ENCODE peak calls at places on chromosomes 12 and 14, in eight cellular contexts. One of them, this sample, is unnamed.

GRCh38 chr12:131918311-131919050 is 10.6 kb upstream of the PUS1 start:
- DNase-seq in lower lobe of right lung: no peak
- DNase-seq in GM12878: no peak
- DNase-seq in mesothelial cell of epicardium: no peak
- DNase-seq in choroid plexus epithelial cell: no peak
- DNase-seq in CD4-positive, alpha-beta T cell: no peak
- DNase-seq in type B pancreatic cell: no peak
- DNase-seq in nephron progenitor cell: no peak
- DNase-seq in this sample: no peak

GRCh38 chr12:46187023-46187422 is 81.8 kb downstream of the SLC38A1 start:
- DNase-seq in lower lobe of right lung: no peak
- DNase-seq in GM12878: no peak
- DNase-seq in mesothelial cell of epicardium: no peak
- DNase-seq in choroid plexus epithelial cell: peak
- DNase-seq in CD4-positive, alpha-beta T cell: no peak
- DNase-seq in type B pancreatic cell: no peak
- DNase-seq in nephron progenitor cell: no peak
- DNase-seq in this sample: no peak

GRCh38 chr12:109069307-109070231 is 17.2 kb downstream of the USP30 start:
- DNase-seq in lower lobe of right lung: no peak
- DNase-seq in GM12878: no peak
- DNase-seq in mesothelial cell of epicardium: no peak
- DNase-seq in choroid plexus epithelial cell: no peak
- DNase-seq in CD4-positive, alpha-beta T cell: no peak
- DNase-seq in type B pancreatic cell: peak
- DNase-seq in nephron progenitor cell: peak
- DNase-seq in this sample: peak

GRCh38 chr12:464484-465267 is 4.9 kb downstream of the B4GALNT3 start:
- DNase-seq in lower lobe of right lung: no peak
- DNase-seq in GM12878: no peak
- DNase-seq in mesothelial cell of epicardium: no peak
- DNase-seq in choroid plexus epithelial cell: no peak
- DNase-seq in CD4-positive, alpha-beta T cell: no peak
- DNase-seq in type B pancreatic cell: no peak
- DNase-seq in nephron progenitor cell: no peak
- DNase-seq in this sample: no peak

GRCh38 chr14:106094654-106095189 is 568.3 kb downstream of the TMEM121 start:
- DNase-seq in lower lobe of right lung: no peak
- DNase-seq in GM12878: no peak
- DNase-seq in mesothelial cell of epicardium: no peak
- DNase-seq in choroid plexus epithelial cell: no peak
- DNase-seq in CD4-positive, alpha-beta T cell: peak
- DNase-seq in type B pancreatic cell: no peak
- DNase-seq in nephron progenitor cell: peak
- DNase-seq in this sample: no peak

GRCh38 chr12:77087427-77087826 is 22.1 kb upstream of the E2F7 start:
- DNase-seq in lower lobe of right lung: no peak
- DNase-seq in GM12878: no peak
- DNase-seq in mesothelial cell of epicardium: no peak
- DNase-seq in choroid plexus epithelial cell: peak
- DNase-seq in CD4-positive, alpha-beta T cell: no peak
- DNase-seq in type B pancreatic cell: no peak
- DNase-seq in nephron progenitor cell: no peak
- DNase-seq in this sample: no peak

GRCh38 chr14:85565862-85566296 is 35.9 kb downstream of the FLRT2 start:
- DNase-seq in lower lobe of right lung: no peak
- DNase-seq in GM12878: no peak
- DNase-seq in mesothelial cell of epicardium: no peak
- DNase-seq in choroid plexus epithelial cell: peak
- DNase-seq in CD4-positive, alpha-beta T cell: no peak
- DNase-seq in type B pancreatic cell: no peak
- DNase-seq in nephron progenitor cell: no peak
- DNase-seq in this sample: no peak

GRCh38 chr12:101501410-101502045 is 26.4 kb downstream of the SPIC start:
- DNase-seq in lower lobe of right lung: no peak
- DNase-seq in GM12878: no peak
- DNase-seq in mesothelial cell of epicardium: no peak
- DNase-seq in choroid plexus epithelial cell: peak
- DNase-seq in CD4-positive, alpha-beta T cell: no peak
- DNase-seq in type B pancreatic cell: no peak
- DNase-seq in nephron progenitor cell: no peak
- DNase-seq in this sample: no peak

GRCh38 chr14:105148604-105149145 is 19.9 kb downstream of the JAG2 start:
- DNase-seq in lower lobe of right lung: peak
- DNase-seq in GM12878: no peak
- DNase-seq in mesothelial cell of epicardium: no peak
- DNase-seq in choroid plexus epithelial cell: no peak
- DNase-seq in CD4-positive, alpha-beta T cell: no peak
- DNase-seq in type B pancreatic cell: no peak
- DNase-seq in nephron progenitor cell: peak
- DNase-seq in this sample: no peak

DNA sequence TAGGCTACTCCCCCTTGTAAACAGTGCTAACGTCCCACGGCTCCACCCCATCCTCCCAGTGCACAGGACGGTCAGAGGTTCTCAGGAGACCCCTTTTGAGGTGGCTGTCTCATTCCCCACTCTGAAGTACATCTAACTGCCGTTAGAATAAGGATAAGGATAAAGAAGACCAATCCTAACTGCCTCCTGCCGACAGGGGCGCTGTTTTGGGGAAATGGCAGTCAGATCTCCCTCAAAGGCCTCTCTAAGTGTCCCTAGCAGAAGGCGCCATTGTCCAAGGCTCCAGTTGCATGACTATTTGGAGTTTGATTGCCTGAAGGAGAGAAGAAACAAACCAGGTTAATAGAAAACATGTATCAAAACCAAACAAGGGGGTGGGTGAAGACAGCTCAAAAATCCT is 29.1 kb upstream of the KLRB1 start:
- DNase-seq in lower lobe of right lung: no peak
- DNase-seq in GM12878: no peak
- DNase-seq in mesothelial cell of epicardium: no peak
- DNase-seq in choroid plexus epithelial cell: no peak
- DNase-seq in CD4-positive, alpha-beta T cell: no peak
- DNase-seq in type B pancreatic cell: no peak
- DNase-seq in nephron progenitor cell: no peak
- DNase-seq in this sample: peak
- TF ChIP-seq CTCF in lower lobe of right lung: no peak
- TF ChIP-seq CTCF in GM12878: no peak
- TF ChIP-seq CTCF in mesothelial cell of epicardium: no peak
- TF ChIP-seq CTCF in choroid plexus epithelial cell: peak
- TF ChIP-seq CTCF in CD4-positive, alpha-beta T cell: no peak
- TF ChIP-seq CTCF in type B pancreatic cell: no peak
- TF ChIP-seq CTCF in nephron progenitor cell: no peak
- TF ChIP-seq CTCF in this sample: peak

GRCh38 chr12:72267974-72268373 is 4.2 kb upstream of the TRHDE start:
- DNase-seq in lower lobe of right lung: no peak
- DNase-seq in GM12878: no peak
- DNase-seq in mesothelial cell of epicardium: no peak
- DNase-seq in choroid plexus epithelial cell: peak
- DNase-seq in CD4-positive, alpha-beta T cell: no peak
- DNase-seq in type B pancreatic cell: no peak
- DNase-seq in nephron progenitor cell: no peak
- DNase-seq in this sample: peak
- TF ChIP-seq CTCF in lower lobe of right lung: no peak
- TF ChIP-seq CTCF in GM12878: no peak
- TF ChIP-seq CTCF in mesothelial cell of epicardium: no peak
- TF ChIP-seq CTCF in choroid plexus epithelial cell: peak
- TF ChIP-seq CTCF in CD4-positive, alpha-beta T cell: no peak
- TF ChIP-seq CTCF in type B pancreatic cell: peak
- TF ChIP-seq CTCF in nephron progenitor cell: no peak
- TF ChIP-seq CTCF in this sample: peak

GRCh38 chr14:61262082-61262481 is 19.1 kb downstream of the TMEM30B start:
- DNase-seq in lower lobe of right lung: no peak
- DNase-seq in GM12878: no peak
- DNase-seq in mesothelial cell of epicardium: no peak
- DNase-seq in choroid plexus epithelial cell: no peak
- DNase-seq in CD4-positive, alpha-beta T cell: no peak
- DNase-seq in type B pancreatic cell: no peak
- DNase-seq in nephron progenitor cell: no peak
- DNase-seq in this sample: no peak

GRCh38 chr14:61258985-61259384 is 22.2 kb downstream of the TMEM30B start:
- DNase-seq in lower lobe of right lung: no peak
- DNase-seq in GM12878: no peak
- DNase-seq in mesothelial cell of epicardium: no peak
- DNase-seq in choroid plexus epithelial cell: no peak
- DNase-seq in CD4-positive, alpha-beta T cell: no peak
- DNase-seq in type B pancreatic cell: no peak
- DNase-seq in nephron progenitor cell: no peak
- DNase-seq in this sample: no peak

GRCh38 chr14:61264022-61264571 is 17.0 kb downstream of the TMEM30B start:
- DNase-seq in lower lobe of right lung: no peak
- DNase-seq in GM12878: no peak
- DNase-seq in mesothelial cell of epicardium: no peak
- DNase-seq in choroid plexus epithelial cell: no peak
- DNase-seq in CD4-positive, alpha-beta T cell: no peak
- DNase-seq in type B pancreatic cell: no peak
- DNase-seq in nephron progenitor cell: no peak
- DNase-seq in this sample: no peak

GRCh38 chr14:61264699-61265098 is 16.4 kb downstream of the TMEM30B start:
- DNase-seq in lower lobe of right lung: no peak
- DNase-seq in GM12878: no peak
- DNase-seq in mesothelial cell of epicardium: no peak
- DNase-seq in choroid plexus epithelial cell: no peak
- DNase-seq in CD4-positive, alpha-beta T cell: no peak
- DNase-seq in type B pancreatic cell: no peak
- DNase-seq in nephron progenitor cell: peak
- DNase-seq in this sample: no peak

GRCh38 chr14:61260939-61261776 is 20.0 kb downstream of the TMEM30B start:
- DNase-seq in lower lobe of right lung: no peak
- DNase-seq in GM12878: no peak
- DNase-seq in mesothelial cell of epicardium: no peak
- DNase-seq in choroid plexus epithelial cell: peak
- DNase-seq in CD4-positive, alpha-beta T cell: no peak
- DNase-seq in type B pancreatic cell: no peak
- DNase-seq in nephron progenitor cell: no peak
- DNase-seq in this sample: no peak
- TF ChIP-seq CTCF in lower lobe of right lung: no peak
- TF ChIP-seq CTCF in GM12878: no peak
- TF ChIP-seq CTCF in mesothelial cell of epicardium: no peak
- TF ChIP-seq CTCF in choroid plexus epithelial cell: no peak
- TF ChIP-seq CTCF in CD4-positive, alpha-beta T cell: no peak
- TF ChIP-seq CTCF in type B pancreatic cell: no peak
- TF ChIP-seq CTCF in nephron progenitor cell: no peak
- TF ChIP-seq CTCF in this sample: no peak

GRCh38 chr14:24243336-24243836 is 963 bp upstream of the TINF2 start:
- DNase-seq in lower lobe of right lung: no peak
- DNase-seq in GM12878: no peak
- DNase-seq in mesothelial cell of epicardium: no peak
- DNase-seq in choroid plexus epithelial cell: peak
- DNase-seq in CD4-positive, alpha-beta T cell: no peak
- DNase-seq in type B pancreatic cell: no peak
- DNase-seq in nephron progenitor cell: no peak
- DNase-seq in this sample: peak

GRCh38 chr14:24240110-24240918 is 2.1 kb downstream of the TINF2 start:
- DNase-seq in lower lobe of right lung: no peak
- DNase-seq in GM12878: no peak
- DNase-seq in mesothelial cell of epicardium: no peak
- DNase-seq in choroid plexus epithelial cell: no peak
- DNase-seq in CD4-positive, alpha-beta T cell: no peak
- DNase-seq in type B pancreatic cell: no peak
- DNase-seq in nephron progenitor cell: no peak
- DNase-seq in this sample: no peak

GRCh38 chr14:24238527-24239037 is 3.8 kb downstream of the TINF2 start:
- DNase-seq in lower lobe of right lung: no peak
- DNase-seq in GM12878: no peak
- DNase-seq in mesothelial cell of epicardium: no peak
- DNase-seq in choroid plexus epithelial cell: no peak
- DNase-seq in CD4-positive, alpha-beta T cell: no peak
- DNase-seq in type B pancreatic cell: no peak
- DNase-seq in nephron progenitor cell: no peak
- DNase-seq in this sample: no peak

GRCh38 chr14:24238123-24238522 is 4.3 kb downstream of the TINF2 start:
- DNase-seq in lower lobe of right lung: no peak
- DNase-seq in GM12878: no peak
- DNase-seq in mesothelial cell of epicardium: no peak
- DNase-seq in choroid plexus epithelial cell: no peak
- DNase-seq in CD4-positive, alpha-beta T cell: no peak
- DNase-seq in type B pancreatic cell: no peak
- DNase-seq in nephron progenitor cell: no peak
- DNase-seq in this sample: no peak

DNA sequence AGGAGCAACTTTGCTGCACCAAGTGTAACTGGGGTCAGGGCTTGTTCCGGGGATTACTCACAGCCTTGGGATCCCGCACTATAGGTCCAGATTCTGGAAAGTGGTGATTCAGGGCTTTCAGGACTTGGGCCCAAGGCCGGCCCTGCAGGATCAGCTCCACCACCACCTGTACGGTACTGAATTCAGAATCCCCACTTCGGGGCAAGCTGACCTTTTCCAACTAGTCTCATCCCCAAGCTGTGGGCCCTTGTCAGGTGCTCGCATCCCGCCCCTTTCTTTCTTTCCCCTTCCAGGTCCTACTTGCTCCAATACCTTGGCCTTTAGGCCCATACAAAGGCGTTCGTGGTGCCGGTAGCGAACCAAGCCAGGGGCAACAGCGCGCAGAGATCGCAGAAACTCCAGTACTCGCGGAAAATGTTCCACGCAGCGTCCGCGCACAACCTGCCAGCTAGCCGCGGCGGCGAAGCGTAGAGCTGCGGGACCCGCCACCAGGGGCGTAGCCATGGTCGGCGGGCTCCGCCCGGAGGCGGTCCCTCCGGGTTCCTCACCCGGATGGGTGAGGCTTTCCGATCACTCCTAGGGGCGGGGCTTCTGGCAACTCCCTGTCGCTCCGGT is 487 bp downstream of the TINF2 start:
- DNase-seq in lower lobe of right lung: peak
- DNase-seq in GM12878: no peak
- DNase-seq in mesothelial cell of epicardium: peak
- DNase-seq in choroid plexus epithelial cell: peak
- DNase-seq in CD4-positive, alpha-beta T cell: peak
- DNase-seq in type B pancreatic cell: peak
- DNase-seq in nephron progenitor cell: peak
- DNase-seq in this sample: peak
- TF ChIP-seq CTCF in lower lobe of right lung: peak
- TF ChIP-seq CTCF in GM12878: peak
- TF ChIP-seq CTCF in mesothelial cell of epicardium: peak
- TF ChIP-seq CTCF in choroid plexus epithelial cell: peak
- TF ChIP-seq CTCF in CD4-positive, alpha-beta T cell: no peak
- TF ChIP-seq CTCF in type B pancreatic cell: peak
- TF ChIP-seq CTCF in nephron progenitor cell: peak
- TF ChIP-seq CTCF in this sample: peak

GRCh38 chr12:126617312-126617711 is 1552.1 kb downstream of the AACS start:
- DNase-seq in lower lobe of right lung: no peak
- DNase-seq in GM12878: no peak
- DNase-seq in mesothelial cell of epicardium: no peak
- DNase-seq in choroid plexus epithelial cell: no peak
- DNase-seq in CD4-positive, alpha-beta T cell: no peak
- DNase-seq in type B pancreatic cell: no peak
- DNase-seq in nephron progenitor cell: peak
- DNase-seq in this sample: peak
- TF ChIP-seq CTCF in lower lobe of right lung: peak
- TF ChIP-seq CTCF in GM12878: no peak
- TF ChIP-seq CTCF in mesothelial cell of epicardium: no peak
- TF ChIP-seq CTCF in choroid plexus epithelial cell: no peak
- TF ChIP-seq CTCF in CD4-positive, alpha-beta T cell: no peak
- TF ChIP-seq CTCF in type B pancreatic cell: peak
- TF ChIP-seq CTCF in nephron progenitor cell: peak
- TF ChIP-seq CTCF in this sample: peak